ENCODE peak calls at places on chromosomes 6 and 20, in ten cellular contexts. S, O, I, U, D, A, X, Y, W and F are unnamed samples.

GRCh38 chr6:33962186-33962585 is 158.4 kb upstream of the MLN start:
- DNase-seq in S (no peak), O (no peak), I (no peak), U (no peak), D (peak), A (no peak), X (no peak), Y (no peak), W (peak), F (no peak)

GRCh38 chr20:30484749-30485070 is 772.8 kb upstream of the DEFB115 start:
- DNase-seq in S (no peak), O (no peak), I (no peak), U (no peak), D (no peak), A (no peak), X (no peak), Y (no peak), W (no peak), F (no peak)

GRCh38 chr6:45709834-45710233 is 305.8 kb downstream of the CLIC5 start:
- DNase-seq in S (no peak), O (no peak), I (no peak), U (no peak), D (no peak), A (no peak), X (no peak), Y (no peak), W (no peak), F (no peak)

GRCh38 chr20:64244870-64245603 is 10.5 kb upstream of the PCMTD2 start:
- DNase-seq in S (no peak), O (no peak), I (no peak), U (no peak), D (no peak), A (no peak), X (no peak), Y (no peak), W (peak), F (peak)

GRCh38 chr6:88556663-88557062 is 390.5 kb upstream of the CNR1 start:
- DNase-seq in S (no peak), O (no peak), I (no peak), U (no peak), D (no peak), A (no peak), X (no peak), Y (no peak), W (no peak), F (no peak)

GRCh38 chr6:28720357-28721231 is 194.9 kb downstream of the GPX5 start:
- DNase-seq in S (no peak), O (no peak), I (no peak), U (no peak), D (no peak), A (no peak), X (no peak), Y (no peak), W (no peak), F (no peak)

GRCh38 chr6:25413506-25413905 is 134.3 kb downstream of the CARMIL1 start:
- DNase-seq in S (no peak), O (no peak), I (no peak), U (no peak), D (no peak), A (no peak), X (no peak), Y (peak), W (no peak), F (no peak)

GRCh38 chr6:21496749-21497148 is 96.8 kb upstream of the SOX4 start:
- DNase-seq in S (no peak), O (no peak), I (no peak), U (no peak), D (no peak), A (no peak), X (no peak), Y (no peak), W (no peak), F (no peak)

GRCh38 chr6:168232989-168233874 is 86.3 kb downstream of the DACT2 start:
- DNase-seq in S (no peak), O (no peak), I (no peak), U (no peak), D (peak), A (no peak), X (no peak), Y (no peak), W (no peak), F (no peak)

GRCh38 chr6:87728706-87729105 is 26.7 kb upstream of the AKIRIN2 start:
- DNase-seq in S (no peak), O (no peak), I (no peak), U (no peak), D (peak), A (no peak), X (no peak), Y (no peak), W (no peak), F (no peak)